ENCODE peak calls at places on chromosome 18, in five cellular contexts. One of them, this sample, is unnamed.
A peak's percentile ranks its signal among the peaks of the same experiment; 100 is the strongest.

GRCh38 chr18:42712065-42712464 is 403.4 kb downstream of the RIT2 start:
- DNase-seq in K562: no peak
- DNase-seq in IMR-90: no peak
- DNase-seq in WTC11: no peak
- DNase-seq in A549: no peak
- DNase-seq in this sample: no peak

GRCh38 chr18:2402084-2402483 is 169.2 kb downstream of the METTL4 start:
- DNase-seq in K562: no peak
- DNase-seq in IMR-90: peak; percentile 58
- DNase-seq in WTC11: no peak
- DNase-seq in A549: no peak
- DNase-seq in this sample: no peak

GRCh38 chr18:22283397-22283796 is 114.0 kb downstream of the GATA6 start:
- DNase-seq in K562: no peak
- DNase-seq in IMR-90: peak; percentile 56
- DNase-seq in WTC11: no peak
- DNase-seq in A549: no peak
- DNase-seq in this sample: no peak

GRCh38 chr18:10235553-10235952 is 218.9 kb upstream of the APCDD1 start:
- DNase-seq in K562: no peak
- DNase-seq in IMR-90: no peak
- DNase-seq in WTC11: no peak
- DNase-seq in A549: no peak
- DNase-seq in this sample: no peak

GRCh38 chr18:404061-404460 is 96.4 kb downstream of the COLEC12 start:
- DNase-seq in K562: no peak
- DNase-seq in IMR-90: no peak
- DNase-seq in WTC11: no peak
- DNase-seq in A549: no peak
- DNase-seq in this sample: no peak

GRCh38 chr18:9721893-9722515 is 13.9 kb downstream of the RAB31 start:
- DNase-seq in K562: no peak
- DNase-seq in IMR-90: no peak
- DNase-seq in WTC11: no peak
- DNase-seq in A549: no peak
- DNase-seq in this sample: no peak

GRCh38 chr18:26425148-26425531 is 123.2 kb downstream of the KCTD1 start:
- DNase-seq in K562: no peak
- DNase-seq in IMR-90: peak; percentile 7
- DNase-seq in WTC11: no peak
- DNase-seq in A549: no peak
- DNase-seq in this sample: peak; percentile 42

GRCh38 chr18:40877096-40877495 is 1077.9 kb upstream of the PIK3C3 start:
- DNase-seq in K562: no peak
- DNase-seq in IMR-90: peak; percentile 97
- DNase-seq in WTC11: no peak
- DNase-seq in A549: no peak
- DNase-seq in this sample: no peak

GRCh38 chr18:73461780-73462059 is 593.9 kb upstream of the NETO1 start:
- DNase-seq in K562: no peak
- DNase-seq in IMR-90: peak; percentile 41
- DNase-seq in WTC11: no peak
- DNase-seq in A549: no peak
- DNase-seq in this sample: no peak

GRCh38 chr18:1488957-1489356 is 584.3 kb downstream of the ADCYAP1 start:
- DNase-seq in K562: no peak
- DNase-seq in IMR-90: no peak
- DNase-seq in WTC11: no peak
- DNase-seq in A549: no peak
- DNase-seq in this sample: no peak

GRCh38 chr18:7754258-7754657 is 187.1 kb downstream of the PTPRM start:
- DNase-seq in K562: no peak
- DNase-seq in IMR-90: peak; percentile 34
- DNase-seq in WTC11: no peak
- DNase-seq in A549: no peak
- DNase-seq in this sample: no peak

GRCh38 chr18:30698571-30698970 is 344.0 kb downstream of the DSC3 start:
- DNase-seq in K562: no peak
- DNase-seq in IMR-90: no peak
- DNase-seq in WTC11: no peak
- DNase-seq in A549: no peak
- DNase-seq in this sample: no peak

GRCh38 chr18:30696201-30696600 is 346.3 kb downstream of the DSC3 start:
- DNase-seq in K562: no peak
- DNase-seq in IMR-90: no peak
- DNase-seq in WTC11: no peak
- DNase-seq in A549: no peak
- DNase-seq in this sample: no peak

GRCh38 chr18:30689216-30689615 is 353.3 kb downstream of the DSC3 start:
- DNase-seq in K562: no peak
- DNase-seq in IMR-90: no peak
- DNase-seq in WTC11: no peak
- DNase-seq in A549: no peak
- DNase-seq in this sample: no peak

GRCh38 chr18:30694773-30695172 is 347.8 kb downstream of the DSC3 start:
- DNase-seq in K562: no peak
- DNase-seq in IMR-90: no peak
- DNase-seq in WTC11: no peak
- DNase-seq in A549: no peak
- DNase-seq in this sample: no peak
- TF ChIP-seq USF2 in K562: no peak
- TF ChIP-seq USF2 in IMR-90: no peak
- TF ChIP-seq USF2 in WTC11: no peak
- TF ChIP-seq USF2 in A549: no peak
- TF ChIP-seq USF2 in this sample: no peak

GRCh38 chr18:4125939-4126250 is 329.2 kb downstream of the DLGAP1 start:
- DNase-seq in K562: no peak
- DNase-seq in IMR-90: no peak
- DNase-seq in WTC11: no peak
- DNase-seq in A549: no peak
- DNase-seq in this sample: no peak

GRCh38 chr18:4126939-4127338 is 328.2 kb downstream of the DLGAP1 start:
- DNase-seq in K562: no peak
- DNase-seq in IMR-90: no peak
- DNase-seq in WTC11: no peak
- DNase-seq in A549: no peak
- DNase-seq in this sample: no peak

GRCh38 chr18:4134691-4135090 is 320.4 kb downstream of the DLGAP1 start:
- DNase-seq in K562: no peak
- DNase-seq in IMR-90: no peak
- DNase-seq in WTC11: no peak
- DNase-seq in A549: no peak
- DNase-seq in this sample: no peak

GRCh38 chr18:4125246-4125938 is 329.7 kb downstream of the DLGAP1 start:
- DNase-seq in K562: no peak
- DNase-seq in IMR-90: no peak
- DNase-seq in WTC11: no peak
- DNase-seq in A549: no peak
- DNase-seq in this sample: no peak

GRCh38 chr18:4130734-4131719 is 324.1 kb downstream of the DLGAP1 start:
- DNase-seq in K562: no peak
- DNase-seq in IMR-90: no peak
- DNase-seq in WTC11: no peak
- DNase-seq in A549: no peak
- DNase-seq in this sample: no peak
- TF ChIP-seq USF2 in K562: no peak
- TF ChIP-seq USF2 in IMR-90: no peak
- TF ChIP-seq USF2 in WTC11: no peak
- TF ChIP-seq USF2 in A549: no peak
- TF ChIP-seq USF2 in this sample: no peak

GRCh38 chr18:12423820-12424219 is 16.1 kb downstream of the PRELID3A start:
- DNase-seq in K562: no peak
- DNase-seq in IMR-90: no peak
- DNase-seq in WTC11: no peak
- DNase-seq in A549: no peak
- DNase-seq in this sample: no peak

GRCh38 chr18:12421732-12422131 is 14.0 kb downstream of the PRELID3A start:
- DNase-seq in K562: no peak
- DNase-seq in IMR-90: no peak
- DNase-seq in WTC11: no peak
- DNase-seq in A549: no peak
- DNase-seq in this sample: no peak

GRCh38 chr18:12423393-12423792 is 15.7 kb downstream of the PRELID3A start:
- DNase-seq in K562: no peak
- DNase-seq in IMR-90: no peak
- DNase-seq in WTC11: no peak
- DNase-seq in A549: no peak
- DNase-seq in this sample: no peak

GRCh38 chr18:12424252-12424651 is 16.5 kb downstream of the PRELID3A start:
- DNase-seq in K562: no peak
- DNase-seq in IMR-90: no peak
- DNase-seq in WTC11: no peak
- DNase-seq in A549: no peak
- DNase-seq in this sample: no peak

GRCh38 chr18:12422936-12423335 is 15.2 kb downstream of the PRELID3A start:
- DNase-seq in K562: no peak
- DNase-seq in IMR-90: no peak
- DNase-seq in WTC11: peak; percentile 36
- DNase-seq in A549: peak; percentile 63
- DNase-seq in this sample: peak; percentile 53
- TF ChIP-seq USF2 in K562: no peak
- TF ChIP-seq USF2 in IMR-90: no peak
- TF ChIP-seq USF2 in WTC11: no peak
- TF ChIP-seq USF2 in A549: no peak
- TF ChIP-seq USF2 in this sample: no peak

GRCh38 chr18:74589820-74590219 is 7.8 kb upstream of the ZNF407 start:
- DNase-seq in K562: no peak
- DNase-seq in IMR-90: no peak
- DNase-seq in WTC11: no peak
- DNase-seq in A549: no peak
- DNase-seq in this sample: no peak
- TF ChIP-seq USF2 in K562: no peak
- TF ChIP-seq USF2 in IMR-90: no peak
- TF ChIP-seq USF2 in WTC11: no peak
- TF ChIP-seq USF2 in A549: no peak
- TF ChIP-seq USF2 in this sample: no peak

DNA sequence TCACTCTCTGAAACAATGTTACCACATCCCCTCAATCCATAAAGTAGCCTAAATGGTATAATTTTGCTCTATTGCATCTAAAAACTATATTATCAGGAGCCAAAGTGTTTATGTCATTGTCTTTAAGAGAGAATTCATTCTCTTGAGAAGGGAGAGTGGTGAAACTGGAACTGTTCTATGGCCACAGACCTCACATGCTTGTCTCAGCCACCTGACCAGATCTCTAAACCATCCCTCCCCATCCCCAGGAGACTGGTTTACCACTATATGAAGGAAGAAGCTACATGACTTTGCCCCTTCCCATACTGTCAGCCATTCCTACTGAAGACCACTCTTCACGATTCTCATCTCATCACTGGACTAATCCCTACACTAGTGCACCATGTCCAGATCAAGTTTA is 9.6 kb downstream of the CDH7 start:
- DNase-seq in K562: no peak
- DNase-seq in IMR-90: no peak
- DNase-seq in WTC11: no peak
- DNase-seq in A549: no peak
- DNase-seq in this sample: no peak
- TF ChIP-seq USF2 in K562: no peak
- TF ChIP-seq USF2 in IMR-90: no peak
- TF ChIP-seq USF2 in WTC11: no peak
- TF ChIP-seq USF2 in A549: no peak
- TF ChIP-seq USF2 in this sample: no peak

GRCh38 chr18:28905509-28905908 is 728.6 kb upstream of the CDH2 start:
- DNase-seq in K562: no peak
- DNase-seq in IMR-90: peak; percentile 57
- DNase-seq in WTC11: no peak
- DNase-seq in A549: no peak
- DNase-seq in this sample: no peak
- TF ChIP-seq USF2 in K562: no peak
- TF ChIP-seq USF2 in IMR-90: no peak
- TF ChIP-seq USF2 in WTC11: no peak
- TF ChIP-seq USF2 in A549: no peak
- TF ChIP-seq USF2 in this sample: no peak

GRCh38 chr18:5103693-5104092 is 93.4 kb downstream of the AKAIN1 start:
- DNase-seq in K562: no peak
- DNase-seq in IMR-90: no peak
- DNase-seq in WTC11: no peak
- DNase-seq in A549: no peak
- DNase-seq in this sample: no peak

GRCh38 chr18:5104246-5104645 is 92.8 kb downstream of the AKAIN1 start:
- DNase-seq in K562: no peak
- DNase-seq in IMR-90: no peak
- DNase-seq in WTC11: no peak
- DNase-seq in A549: no peak
- DNase-seq in this sample: no peak

GRCh38 chr18:5103286-5103685 is 93.8 kb downstream of the AKAIN1 start:
- DNase-seq in K562: no peak
- DNase-seq in IMR-90: no peak
- DNase-seq in WTC11: no peak
- DNase-seq in A549: no peak
- DNase-seq in this sample: no peak

GRCh38 chr18:5107990-5108389 is 89.1 kb downstream of the AKAIN1 start:
- DNase-seq in K562: no peak
- DNase-seq in IMR-90: no peak
- DNase-seq in WTC11: no peak
- DNase-seq in A549: no peak
- DNase-seq in this sample: no peak

DNA sequence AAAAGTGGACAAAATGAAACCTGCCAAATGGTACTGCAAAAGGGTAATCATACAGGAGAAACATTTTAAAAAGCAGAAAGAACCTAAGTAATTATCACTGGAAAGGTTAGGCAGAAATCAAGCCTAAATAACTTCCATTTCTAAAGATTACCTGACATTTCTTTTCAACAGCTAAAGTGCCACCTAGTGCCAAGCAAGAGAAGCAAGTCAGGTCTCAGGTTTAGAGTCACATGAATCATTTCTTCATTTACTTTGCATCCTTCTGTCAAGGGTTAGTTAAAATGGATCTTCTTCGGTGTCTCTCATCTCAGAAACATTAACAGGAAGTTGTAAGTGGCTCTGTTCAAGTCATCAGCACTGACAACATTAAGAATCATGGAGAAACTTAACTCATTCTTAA is 90.3 kb downstream of the AKAIN1 start:
- DNase-seq in K562: no peak
- DNase-seq in IMR-90: no peak
- DNase-seq in WTC11: no peak
- DNase-seq in A549: peak; percentile 0
- DNase-seq in this sample: no peak
- TF ChIP-seq USF2 in K562: no peak
- TF ChIP-seq USF2 in IMR-90: no peak
- TF ChIP-seq USF2 in WTC11: no peak
- TF ChIP-seq USF2 in A549: no peak
- TF ChIP-seq USF2 in this sample: no peak

GRCh38 chr18:23377669-23378469 is 75.2 kb upstream of the RIOK3 start:
- DNase-seq in K562: no peak
- DNase-seq in IMR-90: peak; percentile 92
- DNase-seq in WTC11: no peak
- DNase-seq in A549: peak; percentile 51
- DNase-seq in this sample: no peak
- TF ChIP-seq USF2 in K562: no peak
- TF ChIP-seq USF2 in IMR-90: no peak
- TF ChIP-seq USF2 in WTC11: no peak
- TF ChIP-seq USF2 in A549: no peak
- TF ChIP-seq USF2 in this sample: no peak